ENCODE peak calls at places on chromosomes 13 and 19, in nine cellular contexts. I, X, L, F, M, P, V, N and T are unnamed samples. For H3K4me1, the result is how much of the 10 kb centered on the place peaks cover.

GRCh38 chr19:46495789-46496099 is at the start of gene PNMA8B:
- DNase-seq in I (peak), X (peak), P (peak), L (no peak), N (peak), V (no peak), M (peak), F (peak), T (peak)

GRCh38 chr19:38290631-38291147 is 13.4 kb upstream of the C19orf33 start:
- DNase-seq in P (no peak), L (peak), V (no peak), M (peak), F (no peak), N (peak), X (peak), I (peak), T (no peak)

GRCh38 chr13:73473016-73473415 is 414.2 kb downstream of the KLF5 start:
- DNase-seq in X (no peak), M (no peak), P (no peak), V (no peak), L (no peak), F (no peak), I (no peak), N (no peak), T (no peak)

GRCh38 chr13:45119469-45119989 is 781 bp upstream of the GTF2F2 start:
- DNase-seq in L (no peak), I (peak), F (no peak), N (peak), P (peak), V (peak), M (no peak), X (no peak), T (no peak)

GRCh38 chr13:78317030-78317429 is 286.3 kb downstream of the POU4F1 start:
- DNase-seq in V (no peak), M (no peak), X (no peak), F (no peak), I (peak), P (peak), L (peak), N (peak), T (peak)

GRCh38 chr13:38606697-38607096 is 80.2 kb upstream of the FREM2 start:
- DNase-seq in L (no peak), V (no peak), I (no peak), X (no peak), P (no peak), M (no peak), F (no peak), N (no peak), T (peak)

GRCh38 chr13:73210218-73210883 is 151.5 kb downstream of the KLF5 start:
- DNase-seq in N (no peak), I (no peak), M (no peak), X (no peak), P (peak), L (peak), F (no peak), V (no peak), T (no peak)

GRCh38 chr19:35037716-35038622 is 3.6 kb upstream of the HPN start:
- DNase-seq in L (no peak), I (no peak), V (no peak), P (no peak), F (no peak), M (no peak), N (peak), X (no peak), T (no peak)

GRCh38 chr13:79128158-79128557 is 277.9 kb downstream of the RBM26 start:
- DNase-seq in X (no peak), V (no peak), L (peak), N (peak), M (no peak), P (no peak), F (no peak), I (peak), T (no peak)

GRCh38 chr13:36430247-36431203 is 1.8 kb upstream of the CCNA1 start:
- DNase-seq in M (no peak), P (no peak), N (peak), L (no peak), F (peak), I (no peak), X (peak), V (no peak), T (no peak)

GRCh38 chr13:29953542-29953941 is 103.1 kb upstream of the UBL3 start:
- DNase-seq in F (no peak), I (no peak), N (peak), M (no peak), L (no peak), P (no peak), V (no peak), X (no peak), T (no peak)

GRCh38 chr13:35881360-35881759 is 249.8 kb downstream of the DCLK1 start:
- DNase-seq in L (no peak), F (no peak), M (no peak), V (no peak), X (no peak), P (no peak), N (peak), I (peak), T (peak)

GRCh38 chr13:98842858-98843481 is 90.5 kb upstream of the SLC15A1 start:
- DNase-seq in P (peak), M (peak), I (peak), L (peak), V (peak), F (peak), N (peak), X (peak), T (peak)

GRCh38 chr13:46171223-46171622 is 10.8 kb downstream of the LCP1 start:
- DNase-seq in F (no peak), L (no peak), V (no peak), M (no peak), I (no peak), N (no peak), X (no peak), P (no peak), T (no peak)

GRCh38 chr13:113035209-113035800 is 66.3 kb downstream of the MCF2L start:
- DNase-seq in X (no peak), P (no peak), I (no peak), L (no peak), V (no peak), F (no peak), N (no peak), M (peak), T (no peak)

GRCh38 chr19:35088514-35088913 is 27.1 kb upstream of the FXYD3 start:
- DNase-seq in I (peak), M (no peak), F (no peak), X (no peak), V (no peak), P (no peak), N (peak), L (peak), T (no peak)

GRCh38 chr13:40974460-40975407 is 44.4 kb downstream of the ELF1 start:
- DNase-seq in L (peak), M (no peak), P (peak), X (no peak), F (peak), N (peak), I (peak), V (peak), T (peak)

GRCh38 chr13:73401769-73402168 is 343.0 kb downstream of the KLF5 start:
- DNase-seq in P (no peak), F (no peak), X (no peak), V (no peak), M (no peak), N (no peak), L (no peak), I (no peak), T (no peak)

GRCh38 chr13:26024558-26024957 is 27.3 kb downstream of the SHISA2 start:
- DNase-seq in M (no peak), L (no peak), F (no peak), N (peak), X (no peak), V (no peak), I (no peak), P (no peak), T (no peak)

GRCh38 chr13:94217370-94217769 is 262.1 kb downstream of the DCT start:
- DNase-seq in P (no peak), X (no peak), I (no peak), L (no peak), M (no peak), N (no peak), F (no peak), V (no peak), T (peak)

GRCh38 chr19:7789447-7789846 is 26.4 kb downstream of the CLEC4M start:
- DNase-seq in P (no peak), V (peak), L (no peak), M (peak), F (peak), X (no peak), N (no peak), I (no peak), T (no peak)

GRCh38 chr19:53394522-53394973 is 401 bp upstream of the ZNF765 start:
- DNase-seq in V (peak), P (no peak), L (peak), X (peak), F (peak), N (peak), I (no peak), M (peak), T (no peak)

GRCh38 chr13:38888309-38888708 is 102.3 kb downstream of the STOML3 start:
- DNase-seq in N (peak), I (peak), X (no peak), L (peak), F (no peak), M (no peak), P (no peak), V (no peak), T (no peak)

GRCh38 chr19:58001895-58002369 is 688 bp downstream of the ZNF606 start:
- DNase-seq in V (peak), M (no peak), I (peak), X (no peak), F (no peak), N (no peak), L (no peak), P (no peak), T (peak)

GRCh38 chr19:38009650-38010229 is 102.7 kb downstream of the SIPA1L3 start:
- DNase-seq in M (no peak), L (no peak), V (no peak), F (no peak), X (no peak), P (no peak), N (no peak), I (no peak), T (no peak)

GRCh38 chr13:23794267-23795161 is 94.7 kb downstream of the MIPEP start:
- DNase-seq in I (peak), M (no peak), N (peak), X (no peak), L (peak), V (no peak), P (no peak), F (no peak), T (no peak)

GRCh38 chr13:97120976-97121375 is 101.2 kb upstream of the MBNL2 start:
- DNase-seq in P (no peak), L (peak), I (no peak), V (no peak), X (no peak), F (no peak), M (no peak), N (no peak), T (no peak)
- H3K4me1 ChIP-seq in P (under half), L (half or more), I (under half), V (under half), X (under half), F (under half), M (under half), N (under half), T (under half)

GRCh38 chr13:51222510-51223283 is 499 bp downstream of the FAM124A start:
- DNase-seq in V (no peak), N (no peak), L (peak), I (no peak), P (peak), M (peak), X (no peak), F (no peak), T (peak)
- TF ChIP-seq CTCF in V (no peak), N (peak), L (peak), I (peak), P (peak), M (no peak), X (peak), F (peak), T (peak)

GRCh38 chr19:2269244-2270156 is 12.5 kb downstream of the PEAK3 start:
- DNase-seq in L (peak), P (peak), V (peak), I (peak), M (peak), X (peak), F (peak), N (peak), T (peak)

GRCh38 chr19:2270572-2271515 is 11.1 kb downstream of the PEAK3 start:
- DNase-seq in N (peak), V (peak), M (peak), P (peak), I (peak), X (peak), L (peak), F (no peak), T (peak)

GRCh38 chr19:2271516-2272103 is 10.4 kb downstream of the PEAK3 start:
- DNase-seq in M (no peak), N (peak), P (no peak), I (peak), F (peak), X (no peak), L (peak), V (peak), T (peak)

GRCh38 chr19:2268861-2269243 is 12.6 kb upstream of the JSRP1 start:
- DNase-seq in I (no peak), V (no peak), M (no peak), F (no peak), L (no peak), X (no peak), N (no peak), P (no peak), T (no peak)

DNA sequence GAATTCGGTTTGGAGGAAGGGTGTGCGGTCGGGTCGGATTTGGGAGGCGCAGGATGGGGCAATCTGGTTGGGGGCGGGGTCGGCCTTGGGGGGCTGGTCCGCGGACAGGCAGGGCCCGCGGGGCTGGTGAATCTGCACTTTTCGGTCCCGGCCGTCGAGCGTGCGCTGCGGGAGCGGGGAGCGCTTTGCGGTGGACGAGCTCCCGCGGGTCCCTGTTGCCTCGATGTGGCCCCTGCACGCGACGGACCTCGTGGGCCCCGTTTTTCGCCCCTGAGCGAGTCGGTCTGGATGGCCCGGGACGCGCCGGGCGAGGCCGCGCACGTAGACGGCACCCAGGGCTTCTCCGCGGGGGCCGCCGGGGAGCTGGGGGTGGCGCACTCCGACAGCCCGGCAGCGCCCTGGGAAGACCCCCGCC is 11.8 kb downstream of the PEAK3 start:
- DNase-seq in F (no peak), X (peak), M (peak), V (peak), P (no peak), I (no peak), N (no peak), L (no peak), T (no peak)
- H3K4me1 ChIP-seq in F (under half), X (under half), M (under half), V (half or more), P (under half), I (under half), N (under half), L (under half), T (under half)

DNA sequence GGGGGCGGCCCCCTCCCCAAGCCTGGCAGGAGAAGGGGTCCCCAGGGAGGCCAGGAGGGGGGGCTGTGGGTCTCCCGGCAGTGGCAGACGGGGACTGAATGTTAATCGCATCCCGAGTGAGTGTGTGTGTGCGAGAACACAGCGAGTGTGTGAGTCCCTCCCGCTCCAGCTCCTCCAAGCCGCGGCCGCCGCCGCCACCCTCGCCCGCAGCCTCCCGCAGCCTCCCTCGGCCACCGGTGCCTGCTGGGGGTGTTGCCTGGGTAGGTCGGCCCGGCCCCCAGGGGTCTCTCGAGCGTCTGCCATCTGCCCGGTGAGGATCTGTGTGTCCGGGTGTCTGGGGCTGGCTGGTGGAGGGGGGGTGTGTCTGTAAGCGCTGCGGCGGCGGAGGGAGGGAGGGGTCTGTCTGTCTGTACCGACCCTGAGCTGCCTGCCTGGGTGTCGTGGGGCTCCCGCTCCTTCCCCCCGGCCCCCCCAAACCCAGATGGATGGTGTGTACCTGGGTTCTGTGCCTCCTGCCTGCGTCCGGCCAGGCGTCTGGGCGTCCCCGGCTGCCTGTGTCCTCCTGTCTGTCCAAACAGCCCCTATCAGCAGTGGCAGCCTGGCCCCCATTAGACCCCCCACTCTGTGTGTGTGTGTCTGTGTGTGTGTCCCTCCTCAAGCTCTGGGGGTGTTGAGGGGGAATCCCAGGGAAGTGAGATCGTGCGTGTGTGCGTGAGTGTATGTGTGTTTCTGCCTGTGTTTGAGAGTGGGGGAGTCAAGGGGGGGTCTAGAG is at the start of gene GRIN2D:
- DNase-seq in N (peak), I (peak), V (peak), M (peak), L (peak), X (no peak), P (peak), F (peak), T (peak)
- TF ChIP-seq CTCF in N (no peak), I (no peak), V (no peak), M (no peak), L (no peak), X (no peak), P (peak), F (peak), T (peak)

GRCh38 chr13:31882794-31883193 is 143.5 kb downstream of the RXFP2 start:
- DNase-seq in X (no peak), I (no peak), V (no peak), F (no peak), L (no peak), N (no peak), P (no peak), M (no peak), T (no peak)
- H3K4me1 ChIP-seq in X (under half), I (under half), V (under half), F (under half), L (under half), N (under half), P (under half), M (under half), T (under half)

GRCh38 chr19:15454371-15454800 is 4.6 kb upstream of the WIZ start:
- DNase-seq in X (no peak), I (no peak), P (no peak), V (no peak), F (no peak), M (peak), N (no peak), L (no peak), T (no peak)
- TF ChIP-seq CTCF in X (no peak), I (no peak), P (no peak), V (no peak), F (peak), M (no peak), N (peak), L (peak), T (no peak)

DNA sequence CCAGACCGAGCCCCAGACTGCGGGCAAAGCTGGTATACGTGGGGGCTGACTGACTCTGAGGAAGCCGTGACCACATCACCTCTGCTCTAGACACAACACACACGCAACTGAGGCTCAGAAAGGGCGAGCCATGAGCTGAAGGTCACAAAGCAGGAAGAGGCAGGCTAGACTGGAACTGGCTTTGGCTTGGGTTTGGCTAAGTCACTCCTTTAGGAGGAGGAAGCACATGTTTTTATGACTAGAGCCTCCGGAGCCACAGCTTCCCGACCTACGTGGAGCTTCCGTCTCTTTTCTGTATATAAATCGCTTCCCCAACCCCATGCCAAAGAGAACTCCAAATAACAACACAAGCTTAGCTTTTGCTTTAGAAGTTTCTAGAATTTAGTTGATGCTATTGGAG is 48.0 kb downstream of the RFX2 start:
- DNase-seq in L (no peak), F (no peak), P (no peak), M (no peak), X (peak), I (no peak), N (peak), V (peak), T (no peak)
- H3K4me1 ChIP-seq in L (half or more), F (under half), P (under half), M (under half), X (half or more), I (under half), N (under half), V (half or more), T (under half)

GRCh38 chr19:11091343-11092153 is 2.3 kb downstream of the LDLR start:
- DNase-seq in P (peak), N (peak), F (no peak), X (peak), L (peak), M (no peak), V (peak), I (peak), T (peak)
- TF ChIP-seq CTCF in P (no peak), N (no peak), F (no peak), X (no peak), L (no peak), M (no peak), V (no peak), I (no peak), T (no peak)

GRCh38 chr19:1408300-1409203 is 1.2 kb downstream of the DAZAP1 start:
- DNase-seq in X (peak), M (peak), P (peak), V (peak), F (no peak), L (peak), I (peak), N (peak), T (peak)
- H3K4me1 ChIP-seq in X (under half), M (under half), P (under half), V (under half), F (under half), L (under half), I (under half), N (under half), T (under half)